ENCODE peak calls at places on chromosomes 4 and X, in five cellular contexts. L, T, G, U and A are unnamed samples.

GRCh38 chrX:5857232-5857631 is 371.4 kb downstream of the NLGN4X start:
- DNase-seq in L (no peak), T (no peak), G (no peak), U (no peak), A (no peak)

GRCh38 chr4:156321203-156321602 is 367.5 kb upstream of the CTSO start:
- DNase-seq in L (peak), T (no peak), G (peak), U (no peak), A (no peak)

GRCh38 chr4:184450045-184450444 is 24.3 kb downstream of the IRF2 start:
- DNase-seq in L (peak), T (no peak), G (no peak), U (no peak), A (no peak)

GRCh38 chrX:85365370-85365995 is 14.0 kb downstream of the POF1B start:
- DNase-seq in L (no peak), T (no peak), G (no peak), U (no peak), A (peak)

GRCh38 chr4:113878718-113879117 is 100.7 kb downstream of the ARSJ start:
- DNase-seq in L (peak), T (peak), G (no peak), U (peak), A (peak)

GRCh38 chrX:18873189-18873791 is 110.6 kb downstream of the PHKA2 start:
- DNase-seq in L (peak), T (no peak), G (no peak), U (no peak), A (no peak)

GRCh38 chr4:675036-675804 is 878 bp downstream of the MYL5 start:
- DNase-seq in L (no peak), T (no peak), G (no peak), U (no peak), A (peak)

GRCh38 chr4:102217775-102218174 is 127.5 kb downstream of the SLC39A8 start:
- DNase-seq in L (no peak), T (no peak), G (no peak), U (no peak), A (no peak)

GRCh38 chr4:153651961-153652784 is 31.9 kb upstream of the TLR2 start:
- DNase-seq in L (no peak), T (no peak), G (peak), U (no peak), A (no peak)

GRCh38 chr4:98504091-98504490 is 154.3 kb downstream of the TSPAN5 start:
- DNase-seq in L (no peak), T (no peak), G (no peak), U (no peak), A (no peak)

GRCh38 chr4:123750044-123750443 is 353.4 kb downstream of the SPRY1 start:
- DNase-seq in L (no peak), T (peak), G (no peak), U (peak), A (peak)

GRCh38 chr4:66564901-66565648 is 894.8 kb upstream of the EPHA5 start:
- DNase-seq in L (peak), T (no peak), G (no peak), U (no peak), A (no peak)

GRCh38 chr4:39820186-39820585 is 122.2 kb downstream of the UBE2K start:
- DNase-seq in L (no peak), T (no peak), G (no peak), U (no peak), A (peak)

GRCh38 chr4:111228396-111228795 is 605.5 kb upstream of the PITX2 start:
- DNase-seq in L (peak), T (no peak), G (no peak), U (no peak), A (no peak)

GRCh38 chrX:69065451-69065850 is 99.8 kb downstream of the PJA1 start:
- DNase-seq in L (peak), T (no peak), G (no peak), U (no peak), A (peak)

GRCh38 chr4:183185018-183185417 is 86.0 kb downstream of the WWC2 start:
- DNase-seq in L (peak), T (no peak), G (no peak), U (no peak), A (no peak)

GRCh38 chr4:16290681-16291420 is 64.6 kb upstream of the TAPT1 start:
- DNase-seq in L (peak), T (no peak), G (no peak), U (no peak), A (no peak)

GRCh38 chrX:10414872-10415703 is 205.3 kb downstream of the MID1 start:
- DNase-seq in L (peak), T (no peak), G (no peak), U (no peak), A (no peak)

GRCh38 chr4:55303818-55304217 is 42.2 kb upstream of the SRD5A3 start:
- DNase-seq in L (peak), T (no peak), G (peak), U (no peak), A (no peak)

DNA sequence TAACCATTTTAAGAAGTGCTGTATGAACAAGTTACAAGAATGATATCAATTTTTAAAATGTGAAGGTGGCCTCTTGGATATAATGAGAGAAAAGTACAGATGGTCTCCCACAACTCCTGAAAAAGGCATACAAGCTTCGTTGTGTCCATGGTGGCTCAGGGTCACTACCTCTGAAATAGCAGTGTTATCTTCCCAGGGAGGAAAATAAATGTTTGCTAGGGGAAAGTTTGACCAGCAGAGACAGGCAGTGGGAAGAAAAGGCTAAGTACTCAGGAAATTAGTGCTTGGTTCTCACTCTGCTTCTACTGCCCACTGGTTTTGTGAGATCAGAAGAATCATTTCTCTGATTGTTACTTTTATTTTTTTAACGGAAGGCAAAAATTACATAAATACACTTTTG is 39.4 kb downstream of the PPP1R2C start:
- DNase-seq in L (no peak), T (no peak), G (no peak), U (no peak), A (no peak)
- H2BK12ac ChIP-seq in L (no peak), T (no peak), G (no peak), U (no peak), A (no peak)

GRCh38 chr4:141081921-141082381 is 51.3 kb downstream of the RNF150 start:
- DNase-seq in L (no peak), T (no peak), G (no peak), U (no peak), A (no peak)
- H3K9ac ChIP-seq in L (peak), T (no peak), G (no peak), U (no peak), A (no peak)

DNA sequence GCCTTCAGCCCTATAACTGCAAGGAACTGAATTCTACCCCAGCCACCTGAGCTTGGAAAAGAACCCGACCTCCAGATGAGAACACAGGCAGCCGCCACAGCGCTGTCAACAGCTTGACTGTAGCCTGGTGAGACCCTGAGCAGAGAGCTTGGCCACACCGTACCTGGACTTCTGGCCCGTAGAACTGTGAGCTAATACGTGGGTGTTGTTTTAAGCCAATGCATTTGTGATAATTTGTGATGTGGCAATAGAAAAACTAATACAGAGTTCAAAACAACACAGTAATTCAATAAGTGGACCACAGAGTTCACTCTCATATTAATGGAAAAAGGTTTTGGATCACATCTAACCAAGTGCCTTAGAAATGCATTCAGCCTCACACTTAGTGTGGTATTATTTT is 96.6 kb upstream of the TBL1X start:
- DNase-seq in L (no peak), T (no peak), G (no peak), U (no peak), A (no peak)
- H2BK12ac ChIP-seq in L (no peak), T (no peak), G (no peak), U (no peak), A (no peak)

GRCh38 chrX:48470110-48470832 is at the start of gene SLC38A5:
- DNase-seq in L (no peak), T (no peak), G (no peak), U (no peak), A (no peak)
- H3K9ac ChIP-seq in L (peak), T (no peak), G (no peak), U (no peak), A (peak)

DNA sequence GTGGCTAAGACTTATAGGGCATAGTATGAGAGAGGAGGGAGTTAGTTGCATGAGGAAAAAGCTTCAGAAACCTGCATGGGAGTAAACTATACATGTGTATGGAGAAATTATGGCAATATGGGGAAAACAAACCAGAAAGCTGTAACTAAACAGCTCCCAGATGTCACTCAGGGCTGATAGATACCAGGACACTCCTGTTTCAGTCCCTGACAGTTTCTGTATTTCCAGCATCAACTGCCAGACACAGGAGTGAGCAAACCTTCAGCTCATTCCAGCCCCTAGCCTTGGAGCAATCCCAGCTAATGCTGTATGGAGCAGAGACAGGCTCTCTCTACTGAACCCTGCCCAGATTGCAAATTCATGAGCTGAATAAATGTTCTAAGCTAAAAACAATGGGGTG is 383.0 kb upstream of the MAGEB18 start:
- DNase-seq in L (no peak), T (no peak), G (no peak), U (no peak), A (no peak)
- H2BK12ac ChIP-seq in L (no peak), T (no peak), G (no peak), U (no peak), A (no peak)